ENCODE peak calls at places on chromosomes 13 and 19, in ten cellular contexts. C is CD8-positive, alpha-beta T cell; G is AG10803; V is cardiac fibroblast; P is foreskin fibroblast; U is AG04449; D is stomach; L is GM23338; E is sigmoid colon; F is HFFc6. Z is an unnamed sample.

GRCh38 chr19:1672038-1672768 is 19.8 kb upstream of the TCF3 start:
- DNase-seq in C (no peak), G (peak), V (peak), P (peak), U (no peak), D (no peak), L (peak), E (no peak), F (peak), Z (peak)

GRCh38 chr19:23946569-23946968 is 31.9 kb downstream of the ZNF726 start:
- DNase-seq in C (no peak), G (no peak), V (no peak), P (no peak), U (no peak), D (no peak), L (no peak), E (no peak), F (no peak), Z (no peak)

GRCh38 chr13:26184791-26185250 is 37.3 kb downstream of the RNF6 start:
- DNase-seq in C (peak), G (peak), V (peak), P (peak), U (no peak), D (peak), L (peak), E (peak), F (peak), Z (peak)

GRCh38 chr19:41225238-41226052 is 6.4 kb downstream of the AXL start:
- DNase-seq in C (no peak), G (peak), V (peak), P (peak), U (peak), D (peak), L (peak), E (peak), F (peak), Z (peak)

GRCh38 chr19:31519216-31519615 is 170.0 kb upstream of the TSHZ3 start:
- DNase-seq in C (no peak), G (no peak), V (no peak), P (no peak), U (no peak), D (no peak), L (no peak), E (no peak), F (no peak), Z (no peak)

GRCh38 chr19:9941236-9941635 is 4.9 kb upstream of the OLFM2 start:
- DNase-seq in C (no peak), G (peak), V (peak), P (peak), U (no peak), D (no peak), L (no peak), E (no peak), F (peak), Z (peak)

GRCh38 chr19:6476155-6476895 is 5.3 kb downstream of the DENND1C start:
- DNase-seq in C (peak), G (peak), V (peak), P (peak), U (no peak), D (peak), L (peak), E (no peak), F (peak), Z (peak)

GRCh38 chr13:105863300-105863699 is 672.2 kb downstream of the EFNB2 start:
- DNase-seq in C (no peak), G (no peak), V (no peak), P (no peak), U (no peak), D (no peak), L (no peak), E (no peak), F (no peak), Z (no peak)

GRCh38 chr19:56170261-56170660 is 5.5 kb upstream of the GALP start:
- DNase-seq in C (no peak), G (no peak), V (no peak), P (no peak), U (no peak), D (no peak), L (no peak), E (no peak), F (no peak), Z (peak)

GRCh38 chr19:11435833-11436313 is 438 bp downstream of the PRKCSH start:
- DNase-seq in C (no peak), G (peak), V (peak), P (peak), U (no peak), D (no peak), L (peak), E (peak), F (peak), Z (peak)

GRCh38 chr19:1000095-1000494 is at the start of gene GRIN3B:
- DNase-seq in C (peak), G (peak), V (peak), P (no peak), U (no peak), D (peak), L (peak), E (no peak), F (peak), Z (peak)

GRCh38 chr13:50072676-50073075 is 57.4 kb downstream of the KCNRG start:
- DNase-seq in C (no peak), G (no peak), V (no peak), P (no peak), U (no peak), D (no peak), L (no peak), E (no peak), F (no peak), Z (no peak)

GRCh38 chr19:41296323-41296935 is 13.5 kb upstream of the CCDC97 start:
- DNase-seq in C (no peak), G (no peak), V (no peak), P (no peak), U (no peak), D (no peak), L (no peak), E (no peak), F (no peak), Z (no peak)

GRCh38 chr13:34338102-34338501 is 520.2 kb downstream of the RFC3 start:
- DNase-seq in C (no peak), G (no peak), V (no peak), P (no peak), U (no peak), D (no peak), L (no peak), E (no peak), F (no peak), Z (no peak)

GRCh38 chr19:42206871-42207755 is 10.4 kb downstream of the DEDD2 start:
- DNase-seq in C (no peak), G (peak), V (no peak), P (peak), U (no peak), D (no peak), L (no peak), E (no peak), F (peak), Z (peak)

GRCh38 chr13:93967286-93967685 is 512.2 kb downstream of the DCT start:
- DNase-seq in C (no peak), G (no peak), V (no peak), P (no peak), U (no peak), D (no peak), L (no peak), E (no peak), F (no peak), Z (no peak)

GRCh38 chr13:89695343-89696257 is 1651.9 kb upstream of the MIR17HG start:
- DNase-seq in C (no peak), G (peak), V (peak), P (no peak), U (no peak), D (peak), L (peak), E (no peak), F (no peak), Z (peak)

GRCh38 chr13:79990048-79990447 is 350.9 kb downstream of the SPRY2 start:
- DNase-seq in C (no peak), G (peak), V (no peak), P (no peak), U (no peak), D (no peak), L (no peak), E (no peak), F (peak), Z (peak)

GRCh38 chr13:109500146-109500773 is 286.1 kb downstream of the IRS2 start:
- DNase-seq in C (no peak), G (no peak), V (peak), P (no peak), U (no peak), D (no peak), L (peak), E (no peak), F (no peak), Z (peak)

GRCh38 chr19:56112313-56112709 is 8.8 kb downstream of the ZNF787 start:
- DNase-seq in C (no peak), G (no peak), V (no peak), P (no peak), U (no peak), D (no peak), L (no peak), E (no peak), F (no peak), Z (no peak)

GRCh38 chr19:50281491-50281890 is 47.7 kb downstream of the KCNC3 start:
- DNase-seq in C (no peak), G (no peak), V (no peak), P (no peak), U (no peak), D (no peak), L (no peak), E (no peak), F (no peak), Z (no peak)

GRCh38 chr19:50311723-50312635 is 17.2 kb downstream of the KCNC3 start:
- DNase-seq in C (no peak), G (no peak), V (no peak), P (no peak), U (no peak), D (no peak), L (peak), E (no peak), F (no peak), Z (no peak)

GRCh38 chr19:311813-312261 is 20.6 kb upstream of the PLPP2 start:
- DNase-seq in C (no peak), G (no peak), V (no peak), P (no peak), U (no peak), D (peak), L (no peak), E (no peak), F (no peak), Z (no peak)

GRCh38 chr13:100875392-100876043 is 200.9 kb upstream of the TMTC4 start:
- DNase-seq in C (no peak), G (peak), V (peak), P (peak), U (peak), D (no peak), L (no peak), E (no peak), F (peak), Z (peak)

GRCh38 chr13:39468306-39468705 is 134.7 kb downstream of the LHFPL6 start:
- DNase-seq in C (no peak), G (no peak), V (no peak), P (no peak), U (no peak), D (no peak), L (no peak), E (no peak), F (no peak), Z (no peak)
- TF ChIP-seq CTCF in C (no peak), G (no peak), V (no peak), P (no peak), U (no peak), D (no peak), L (no peak), E (no peak), F (no peak), Z (no peak)

DNA sequence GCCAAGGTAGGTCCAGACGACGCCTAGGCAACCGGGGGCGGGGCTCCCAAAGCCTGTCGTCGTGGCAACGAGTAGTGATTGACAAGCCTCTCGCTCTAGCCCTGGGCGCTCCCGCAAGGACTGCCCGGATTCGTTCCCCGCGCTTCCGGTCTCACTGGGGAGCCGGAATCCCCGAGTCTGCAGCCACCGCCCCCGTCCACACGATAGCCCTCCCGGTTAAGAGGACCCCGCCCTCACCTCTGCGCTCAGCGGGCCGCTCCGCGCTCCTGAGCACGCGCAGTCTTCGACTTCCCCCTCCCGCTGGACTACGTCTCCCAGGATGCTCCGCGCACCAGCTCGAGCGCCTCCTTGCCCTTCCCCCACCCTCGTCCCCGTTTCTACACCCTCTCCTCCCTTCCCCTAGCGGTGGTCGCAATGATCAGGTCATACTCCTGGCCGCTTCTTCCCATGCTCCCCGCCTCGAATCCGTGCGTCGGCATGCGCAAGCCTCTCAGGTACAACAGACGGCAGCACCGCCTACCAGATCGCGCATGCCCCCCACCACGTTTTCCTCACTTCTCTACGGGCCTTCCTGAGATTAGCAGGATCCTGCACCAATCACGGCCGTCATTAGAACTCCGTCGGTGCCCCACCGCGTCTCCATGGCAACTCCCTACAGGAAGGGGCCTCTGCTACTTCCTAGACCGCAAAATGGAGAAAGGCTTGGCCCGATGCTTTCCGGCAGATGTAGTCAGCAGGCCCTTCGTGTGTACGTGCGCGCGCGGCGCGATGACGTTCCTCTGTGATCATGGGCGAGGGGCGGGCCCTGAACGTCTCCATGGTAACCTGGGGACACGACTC is at the start of gene MZF1:
- DNase-seq in C (peak), G (peak), V (peak), P (peak), U (peak), D (peak), L (peak), E (peak), F (peak), Z (peak)
- TF ChIP-seq CTCF in C (no peak), G (peak), V (peak), P (no peak), U (peak), D (no peak), L (no peak), E (no peak), F (peak), Z (no peak)

GRCh38 chr19:48752511-48753365 is at the start of gene FUT1:
- DNase-seq in C (no peak), G (peak), V (peak), P (no peak), U (no peak), D (peak), L (peak), E (peak), F (no peak), Z (no peak)
- TF ChIP-seq CTCF in C (peak), G (no peak), V (no peak), P (no peak), U (no peak), D (no peak), L (peak), E (no peak), F (no peak), Z (no peak)

GRCh38 chr19:46981296-46981695 is 38.3 kb upstream of the NPAS1 start:
- DNase-seq in C (no peak), G (no peak), V (no peak), P (no peak), U (no peak), D (no peak), L (no peak), E (no peak), F (no peak), Z (no peak)

GRCh38 chr19:46980756-46981155 is 38.9 kb upstream of the NPAS1 start:
- DNase-seq in C (no peak), G (no peak), V (no peak), P (no peak), U (no peak), D (no peak), L (no peak), E (no peak), F (no peak), Z (no peak)

GRCh38 chr19:46985532-46986415 is 33.9 kb upstream of the NPAS1 start:
- DNase-seq in C (no peak), G (no peak), V (no peak), P (no peak), U (no peak), D (no peak), L (no peak), E (no peak), F (no peak), Z (no peak)

GRCh38 chr19:46983097-46983496 is 36.5 kb upstream of the NPAS1 start:
- DNase-seq in C (no peak), G (no peak), V (no peak), P (no peak), U (no peak), D (no peak), L (no peak), E (no peak), F (no peak), Z (no peak)

GRCh38 chr19:46984077-46985010 is 35.3 kb upstream of the NPAS1 start:
- DNase-seq in C (no peak), G (peak), V (peak), P (peak), U (no peak), D (no peak), L (no peak), E (no peak), F (peak), Z (peak)
- TF ChIP-seq CTCF in C (no peak), G (no peak), V (no peak), P (no peak), U (no peak), D (no peak), L (no peak), E (no peak), F (no peak), Z (no peak)

GRCh38 chr13:47457631-47458030 is 543.4 kb downstream of the SUCLA2 start:
- DNase-seq in C (no peak), G (peak), V (peak), P (no peak), U (peak), D (no peak), L (no peak), E (no peak), F (peak), Z (peak)

GRCh38 chr13:47463002-47463401 is 538.1 kb downstream of the SUCLA2 start:
- DNase-seq in C (no peak), G (no peak), V (no peak), P (no peak), U (no peak), D (no peak), L (no peak), E (no peak), F (no peak), Z (no peak)

GRCh38 chr13:47463726-47464125 is 537.3 kb downstream of the SUCLA2 start:
- DNase-seq in C (no peak), G (peak), V (peak), P (no peak), U (no peak), D (no peak), L (peak), E (no peak), F (peak), Z (peak)

GRCh38 chr13:47455581-47455980 is 545.5 kb downstream of the SUCLA2 start:
- DNase-seq in C (no peak), G (peak), V (no peak), P (peak), U (no peak), D (no peak), L (peak), E (no peak), F (peak), Z (peak)

DNA sequence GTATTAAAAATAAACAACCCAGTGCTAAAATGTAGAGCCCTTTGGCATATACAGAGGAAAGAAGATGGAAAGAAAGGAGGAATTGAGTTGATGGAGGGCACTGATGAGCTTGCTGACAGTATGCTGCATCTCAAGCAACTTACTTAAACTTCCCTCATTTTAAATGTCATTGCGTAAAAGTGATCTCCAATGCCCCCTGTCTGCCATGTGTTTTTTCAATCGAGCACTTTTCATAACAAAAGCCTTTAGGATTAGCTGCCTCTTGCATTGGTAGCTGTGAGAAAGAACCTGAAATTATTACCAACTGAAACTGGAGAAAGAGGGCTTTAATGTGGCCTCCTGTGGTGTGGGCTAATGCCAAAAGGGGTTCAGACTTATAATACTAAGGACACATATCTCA is 541.6 kb downstream of the SUCLA2 start:
- DNase-seq in C (no peak), G (peak), V (peak), P (no peak), U (no peak), D (no peak), L (peak), E (no peak), F (peak), Z (peak)
- TF ChIP-seq CTCF in C (no peak), G (peak), V (peak), P (peak), U (peak), D (no peak), L (peak), E (no peak), F (peak), Z (peak)